ENCODE peak calls at places on chromosomes 13 and 19, in four cellular contexts. One of them, this sample, is unnamed.

GRCh38 chr19:11091343-11092153 is 2.3 kb downstream of the LDLR start:
- DNase-seq in BE2C: no peak
- DNase-seq in body of pancreas: peak
- DNase-seq in fibroblast of mammary gland: peak
- DNase-seq in this sample: peak

GRCh38 chr19:15282311-15282705 is 50.0 kb downstream of the BRD4 start:
- DNase-seq in BE2C: no peak
- DNase-seq in body of pancreas: no peak
- DNase-seq in fibroblast of mammary gland: no peak
- DNase-seq in this sample: peak

GRCh38 chr13:21020176-21020575 is 41.2 kb downstream of the LATS2 start:
- DNase-seq in fibroblast of mammary gland: no peak
- DNase-seq in body of pancreas: no peak
- DNase-seq in BE2C: no peak
- DNase-seq in this sample: no peak

GRCh38 chr13:23915308-23915707 is 18.0 kb upstream of the C1QTNF9B start:
- DNase-seq in body of pancreas: no peak
- DNase-seq in fibroblast of mammary gland: no peak
- DNase-seq in BE2C: peak
- DNase-seq in this sample: no peak

GRCh38 chr19:2462635-2463421 is 6.1 kb upstream of the LMNB2 start:
- DNase-seq in fibroblast of mammary gland: peak
- DNase-seq in BE2C: peak
- DNase-seq in body of pancreas: peak
- DNase-seq in this sample: peak

GRCh38 chr19:5533257-5533656 is 34.5 kb downstream of the TINCR start:
- DNase-seq in BE2C: no peak
- DNase-seq in body of pancreas: no peak
- DNase-seq in fibroblast of mammary gland: no peak
- DNase-seq in this sample: no peak

GRCh38 chr19:43765109-43765876 is 10.5 kb upstream of the SMG9 start:
- DNase-seq in body of pancreas: peak
- DNase-seq in fibroblast of mammary gland: peak
- DNase-seq in BE2C: no peak
- DNase-seq in this sample: peak

GRCh38 chr13:23350009-23350408 is 83.5 kb downstream of the SACS start:
- DNase-seq in body of pancreas: no peak
- DNase-seq in fibroblast of mammary gland: no peak
- DNase-seq in BE2C: no peak
- DNase-seq in this sample: no peak

GRCh38 chr13:60467098-60467497 is 70.1 kb downstream of the TDRD3 start:
- DNase-seq in fibroblast of mammary gland: no peak
- DNase-seq in BE2C: no peak
- DNase-seq in body of pancreas: no peak
- DNase-seq in this sample: no peak

GRCh38 chr19:872266-872951 is 12.9 kb downstream of the CFD start:
- DNase-seq in fibroblast of mammary gland: peak
- DNase-seq in body of pancreas: peak
- DNase-seq in BE2C: peak
- DNase-seq in this sample: peak

GRCh38 chr19:52270266-52270885 is 989 bp downstream of the ZNF766 start:
- DNase-seq in BE2C: peak
- DNase-seq in fibroblast of mammary gland: peak
- DNase-seq in body of pancreas: peak
- DNase-seq in this sample: peak

GRCh38 chr13:110680852-110681251 is 25.1 kb downstream of the CARS2 start:
- DNase-seq in fibroblast of mammary gland: peak
- DNase-seq in BE2C: peak
- DNase-seq in body of pancreas: no peak
- DNase-seq in this sample: no peak
- TF ChIP-seq CTCF in fibroblast of mammary gland: peak
- TF ChIP-seq CTCF in BE2C: peak
- TF ChIP-seq CTCF in body of pancreas: peak
- TF ChIP-seq CTCF in this sample: peak

DNA sequence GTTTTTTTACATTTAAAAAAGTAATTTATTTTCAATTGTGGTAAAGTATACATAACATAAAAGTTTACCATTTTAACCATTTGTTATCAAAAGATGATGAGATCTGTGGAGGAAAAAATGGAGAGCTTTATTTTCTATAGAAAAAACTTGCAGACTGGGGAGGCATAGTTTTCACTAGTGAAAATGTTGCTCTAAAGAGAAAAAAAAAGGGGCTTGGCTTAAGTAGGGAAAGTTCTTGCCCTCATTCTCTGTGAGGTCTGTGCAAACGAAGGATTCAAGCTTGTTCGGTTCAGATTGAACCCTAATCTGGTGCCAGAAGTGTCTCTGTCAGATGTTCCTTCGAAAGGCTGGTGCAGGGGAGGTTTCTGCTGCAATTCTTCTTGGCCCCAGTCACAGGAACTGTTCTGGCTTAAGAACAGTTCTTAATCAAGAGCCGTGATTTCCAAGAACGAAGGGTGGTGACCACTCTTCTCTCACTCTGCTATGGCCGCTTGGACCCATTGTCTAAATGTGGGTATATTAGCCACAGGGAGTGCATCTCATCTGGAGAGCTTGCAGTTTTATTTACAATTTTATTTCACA is 42.1 kb downstream of the PCCA start:
- DNase-seq in fibroblast of mammary gland: peak
- DNase-seq in BE2C: no peak
- DNase-seq in body of pancreas: no peak
- DNase-seq in this sample: no peak
- TF ChIP-seq CTCF in fibroblast of mammary gland: no peak
- TF ChIP-seq CTCF in BE2C: no peak
- TF ChIP-seq CTCF in body of pancreas: no peak
- TF ChIP-seq CTCF in this sample: no peak

GRCh38 chr19:8459095-8459494 is 14.3 kb downstream of the HNRNPM start:
- DNase-seq in body of pancreas: no peak
- DNase-seq in fibroblast of mammary gland: no peak
- DNase-seq in BE2C: no peak
- DNase-seq in this sample: no peak

GRCh38 chr19:8456064-8456463 is 11.3 kb downstream of the HNRNPM start:
- DNase-seq in BE2C: peak
- DNase-seq in fibroblast of mammary gland: no peak
- DNase-seq in body of pancreas: peak
- DNase-seq in this sample: no peak

GRCh38 chr19:8457802-8458201 is 13.0 kb downstream of the HNRNPM start:
- DNase-seq in body of pancreas: no peak
- DNase-seq in fibroblast of mammary gland: no peak
- DNase-seq in BE2C: no peak
- DNase-seq in this sample: no peak

GRCh38 chr19:8458380-8458779 is 13.6 kb downstream of the HNRNPM start:
- DNase-seq in fibroblast of mammary gland: no peak
- DNase-seq in body of pancreas: peak
- DNase-seq in BE2C: no peak
- DNase-seq in this sample: no peak

GRCh38 chr19:8457209-8457608 is 12.4 kb downstream of the HNRNPM start:
- DNase-seq in body of pancreas: no peak
- DNase-seq in BE2C: no peak
- DNase-seq in fibroblast of mammary gland: no peak
- DNase-seq in this sample: no peak
- TF ChIP-seq CTCF in body of pancreas: no peak
- TF ChIP-seq CTCF in BE2C: no peak
- TF ChIP-seq CTCF in fibroblast of mammary gland: no peak
- TF ChIP-seq CTCF in this sample: no peak

DNA sequence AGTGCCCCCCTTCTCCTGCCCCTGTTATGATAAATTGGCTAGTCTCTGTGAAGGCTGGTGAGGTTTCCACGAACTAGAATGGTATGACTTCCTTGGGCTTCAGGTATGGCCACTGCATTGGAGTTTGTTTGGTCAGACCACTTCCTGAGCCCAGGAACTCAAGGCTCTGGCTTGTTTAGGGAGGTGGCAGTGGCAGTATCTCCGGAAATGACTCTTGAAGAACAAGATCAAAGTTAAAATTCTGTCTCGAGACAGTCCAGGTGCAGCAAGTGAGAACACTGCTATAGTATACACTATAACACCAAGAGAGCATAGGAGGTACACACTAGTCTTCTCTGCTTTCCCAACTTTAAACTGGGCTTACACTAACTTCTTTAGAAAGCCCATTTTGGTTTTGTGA is 309.1 kb downstream of the KLF12 start:
- DNase-seq in BE2C: no peak
- DNase-seq in body of pancreas: no peak
- DNase-seq in fibroblast of mammary gland: no peak
- DNase-seq in this sample: no peak
- TF ChIP-seq CTCF in BE2C: no peak
- TF ChIP-seq CTCF in body of pancreas: no peak
- TF ChIP-seq CTCF in fibroblast of mammary gland: no peak
- TF ChIP-seq CTCF in this sample: no peak

This sample was measured in bronchial epithelial cell.